ENCODE peak calls at places on chromosomes 12 and 14, in four cellular contexts. P, G, F and E are unnamed samples.

GRCh38 chr14:51160871-51161270 is 66.0 kb upstream of the TRIM9 start:
- DNase-seq in P (no peak), G (no peak), F (no peak), E (no peak)

GRCh38 chr12:13032164-13032563 is 12.0 kb upstream of the FAM234B start:
- DNase-seq in P (no peak), G (no peak), F (no peak), E (no peak)

GRCh38 chr14:37819155-37820015 is 224.0 kb downstream of the TTC6 start:
- DNase-seq in P (no peak), G (no peak), F (peak), E (no peak)

GRCh38 chr14:32083789-32084188 is 6.7 kb downstream of the ARHGAP5 start:
- DNase-seq in P (no peak), G (no peak), F (peak), E (no peak)

GRCh38 chr14:92645841-92646478 is 102.5 kb downstream of the LGMN start:
- DNase-seq in P (no peak), G (no peak), F (no peak), E (no peak)

GRCh38 chr14:95961481-95961880 is 77.7 kb upstream of the C14orf132 start:
- DNase-seq in P (no peak), G (no peak), F (no peak), E (no peak)

GRCh38 chr12:88266851-88267360 is 124.8 kb downstream of the TMTC3 start:
- DNase-seq in P (no peak), G (no peak), F (no peak), E (no peak)

GRCh38 chr12:92312463-92312970 is 166.9 kb upstream of the BTG1 start:
- DNase-seq in P (no peak), G (no peak), F (no peak), E (no peak)

GRCh38 chr12:2719405-2719804 is 75.4 kb upstream of the FKBP4 start:
- DNase-seq in P (no peak), G (no peak), F (no peak), E (no peak)

GRCh38 chr12:32895688-32896437 is 714 bp downstream of the PKP2 start:
- DNase-seq in P (peak), G (no peak), F (peak), E (peak)

GRCh38 chr12:14167005-14167628 is 185.7 kb upstream of the GRIN2B start:
- DNase-seq in P (peak), G (no peak), F (peak), E (peak)

GRCh38 chr12:42056130-42056529 is 88.5 kb downstream of the GXYLT1 start:
- DNase-seq in P (no peak), G (peak), F (no peak), E (no peak)

GRCh38 chr14:49306152-49306751 is 279.9 kb downstream of the RPS29 start:
- DNase-seq in P (peak), G (no peak), F (peak), E (no peak)

GRCh38 chr12:7995266-7995963 is 37.1 kb upstream of the FOXJ2 start:
- DNase-seq in P (peak), G (peak), F (peak), E (peak)

GRCh38 chr12:132218915-132219314 is 74.7 kb downstream of the NOC4L start:
- DNase-seq in P (peak), G (no peak), F (peak), E (peak)

GRCh38 chr12:127991408-127991940 is 275.5 kb upstream of the TMEM132C start:
- DNase-seq in P (no peak), G (no peak), F (no peak), E (no peak)

DNA sequence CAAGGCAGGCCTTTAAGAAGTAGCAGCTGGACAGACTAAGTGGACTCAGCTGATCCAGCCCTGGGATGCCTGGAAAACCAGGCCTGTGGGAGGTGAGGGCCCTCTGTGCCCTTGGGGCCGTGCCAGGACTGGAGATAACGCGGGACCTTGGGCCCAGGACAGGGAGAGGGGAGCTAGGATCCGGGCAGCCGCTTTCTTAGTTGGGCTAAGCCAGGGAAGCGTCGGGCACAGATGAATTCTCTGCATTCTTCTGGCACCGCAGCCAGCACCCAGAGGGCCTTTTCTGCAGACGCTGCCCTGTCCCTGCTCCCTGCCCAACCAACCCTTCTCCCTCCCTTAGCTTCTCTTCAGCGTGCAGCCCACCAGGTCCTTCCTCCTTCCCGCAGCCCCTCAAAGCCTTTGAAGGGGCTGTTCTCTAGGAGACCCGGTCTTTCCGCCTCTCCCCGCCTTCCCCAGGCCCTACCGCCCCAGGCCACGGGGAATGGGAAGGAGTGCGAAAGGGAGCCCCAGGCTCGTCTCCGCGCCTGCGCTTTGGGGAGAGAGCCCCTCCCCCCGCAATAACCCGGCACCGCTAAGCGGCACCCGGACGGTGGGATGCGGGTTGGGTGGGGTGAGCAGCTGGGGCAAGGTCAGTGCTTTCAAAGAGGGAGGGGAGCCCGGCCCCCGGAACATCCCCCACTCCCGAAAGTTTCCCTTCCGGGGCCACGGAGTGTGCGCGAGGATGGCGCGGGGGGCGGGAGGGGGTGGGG is 688 bp downstream of the NCKAP5L start:
- DNase-seq in P (peak), G (no peak), F (peak), E (peak)
- TF ChIP-seq CREM in P (no peak), G (no peak), F (no peak), E (no peak)

GRCh38 chr14:72558721-72559120 is 335.2 kb downstream of the DPF3 start:
- DNase-seq in P (no peak), G (no peak), F (no peak), E (no peak)

GRCh38 chr14:72560856-72561493 is 332.9 kb downstream of the DPF3 start:
- DNase-seq in P (no peak), G (no peak), F (no peak), E (no peak)

GRCh38 chr14:72559669-72560068 is 334.2 kb downstream of the DPF3 start:
- DNase-seq in P (no peak), G (no peak), F (no peak), E (no peak)

GRCh38 chr14:72560331-72560730 is 333.6 kb downstream of the DPF3 start:
- DNase-seq in P (no peak), G (no peak), F (no peak), E (no peak)

GRCh38 chr14:72559227-72559626 is 334.7 kb downstream of the DPF3 start:
- DNase-seq in P (no peak), G (no peak), F (no peak), E (no peak)
- TF ChIP-seq ESRRA in P (no peak), G (no peak), F (no peak), E (no peak)

GRCh38 chr12:43840338-43840737 is 4.5 kb downstream of the TMEM117 start:
- DNase-seq in P (no peak), G (no peak), F (peak), E (no peak)
- TF ChIP-seq CREM in P (no peak), G (no peak), F (no peak), E (no peak)

DNA sequence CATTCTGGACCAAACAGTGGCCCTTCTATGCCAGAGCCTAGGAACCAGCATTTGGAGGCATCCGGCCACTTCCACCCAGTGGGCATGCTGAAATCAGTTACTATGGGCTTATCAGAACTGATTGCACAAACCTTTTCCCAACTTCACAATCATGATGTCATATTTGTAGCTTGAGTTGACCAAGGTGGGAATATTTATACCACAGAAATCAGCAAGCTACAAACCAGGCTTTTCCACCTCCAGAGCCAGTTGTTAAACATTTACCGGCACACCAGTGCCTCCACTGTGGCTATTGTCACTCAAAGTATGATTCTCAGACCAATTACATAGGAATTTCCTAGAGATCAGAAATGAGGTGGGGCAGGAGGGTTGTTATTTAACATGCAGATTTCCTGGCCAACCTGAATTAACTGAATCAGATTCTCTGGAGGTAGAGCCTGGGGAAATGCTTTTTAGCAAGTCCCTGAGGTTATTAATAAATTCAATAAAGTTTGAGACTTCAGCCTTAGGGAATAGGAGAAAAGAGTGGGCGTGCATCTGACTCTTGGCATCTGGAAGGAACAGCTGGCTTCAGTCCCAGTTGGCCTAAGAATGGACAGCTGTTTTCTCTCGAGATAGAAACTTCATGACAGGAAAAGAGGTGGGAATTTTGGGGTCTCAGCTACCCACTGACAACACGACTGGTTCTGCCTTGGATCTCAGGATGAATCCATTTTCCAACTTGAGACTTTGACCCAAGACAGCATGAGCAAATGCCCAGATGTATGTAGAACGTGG is 273.8 kb downstream of the ZFP36L1 start:
- DNase-seq in P (no peak), G (no peak), F (no peak), E (no peak)
- TF ChIP-seq ESRRA in P (no peak), G (no peak), F (no peak), E (no peak)

GRCh38 chr14:99468081-99468480 is 12.6 kb downstream of the SETD3 start:
- DNase-seq in P (no peak), G (no peak), F (no peak), E (no peak)

GRCh38 chr14:99472937-99473336 is 7.7 kb downstream of the SETD3 start:
- DNase-seq in P (no peak), G (no peak), F (no peak), E (no peak)

GRCh38 chr14:99468836-99469592 is 11.6 kb downstream of the SETD3 start:
- DNase-seq in P (no peak), G (no peak), F (no peak), E (no peak)

GRCh38 chr14:99475179-99475578 is 5.5 kb downstream of the SETD3 start:
- DNase-seq in P (peak), G (no peak), F (no peak), E (no peak)

GRCh38 chr14:99471731-99472130 is 8.9 kb downstream of the SETD3 start:
- DNase-seq in P (no peak), G (no peak), F (no peak), E (no peak)
- TF ChIP-seq CREM in P (no peak), G (no peak), F (no peak), E (no peak)

DNA sequence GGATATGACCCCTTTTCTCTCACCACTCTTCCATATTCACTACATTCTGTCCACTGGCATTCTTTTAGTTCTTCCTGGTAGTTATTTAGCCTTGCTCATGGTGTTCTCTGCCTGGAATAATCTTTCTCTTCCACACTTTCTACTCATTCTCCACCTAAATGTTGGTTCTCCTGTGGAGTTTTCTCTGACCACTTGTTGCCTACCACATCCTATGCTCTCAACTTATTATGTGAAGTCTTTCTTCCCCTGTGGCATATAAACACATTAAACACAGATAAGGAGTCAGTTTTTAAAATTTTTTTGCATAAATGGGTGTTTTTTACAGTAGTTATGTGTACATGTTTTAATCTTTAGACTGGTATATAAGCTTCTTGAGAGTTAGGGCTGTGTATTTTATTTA is 3.3 kb upstream of the SMARCC2 start:
- DNase-seq in P (no peak), G (no peak), F (no peak), E (no peak)
- TF ChIP-seq ESRRA in P (no peak), G (no peak), F (no peak), E (no peak)

DNA sequence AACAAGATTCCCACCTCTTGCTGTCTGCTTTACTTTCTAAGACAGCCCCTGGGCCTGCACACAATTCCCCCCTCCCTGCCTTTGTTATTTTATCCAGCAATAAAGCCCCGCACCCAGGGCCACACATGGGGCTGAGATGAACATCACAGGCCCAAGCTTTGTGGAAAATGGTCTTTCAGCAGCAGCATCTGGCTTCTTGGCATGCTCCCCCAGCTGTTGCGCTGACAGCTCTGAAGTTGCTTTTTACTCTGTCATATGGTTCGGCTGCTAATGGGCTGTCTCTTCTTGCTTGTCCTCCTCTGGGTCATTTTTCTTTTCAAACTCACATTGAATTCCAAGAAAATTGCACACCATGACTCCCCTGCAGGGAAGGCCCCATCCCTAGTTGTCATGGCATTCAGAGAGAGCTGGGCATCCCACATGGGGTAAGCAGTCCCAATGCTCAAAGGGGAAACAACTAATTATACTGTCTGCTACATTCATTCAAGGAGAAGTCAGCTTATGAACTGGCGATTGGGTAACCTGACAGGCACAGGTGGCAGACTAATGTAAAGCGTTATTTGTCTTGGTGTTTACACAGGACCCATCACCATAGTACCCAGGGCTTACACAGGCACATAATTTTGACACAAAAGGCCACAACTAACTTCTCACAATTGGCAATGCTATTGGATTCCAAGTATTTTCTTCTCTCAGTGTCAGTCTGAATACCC is 74.0 kb upstream of the CDKN3 start:
- DNase-seq in P (no peak), G (no peak), F (no peak), E (no peak)
- TF ChIP-seq CREM in P (no peak), G (no peak), F (no peak), E (no peak)

GRCh38 chr12:84642201-84642600 is 270.4 kb downstream of the SLC6A15 start:
- DNase-seq in P (no peak), G (no peak), F (no peak), E (no peak)
- TF ChIP-seq ESRRA in P (no peak), G (no peak), F (no peak), E (no peak)

DNA sequence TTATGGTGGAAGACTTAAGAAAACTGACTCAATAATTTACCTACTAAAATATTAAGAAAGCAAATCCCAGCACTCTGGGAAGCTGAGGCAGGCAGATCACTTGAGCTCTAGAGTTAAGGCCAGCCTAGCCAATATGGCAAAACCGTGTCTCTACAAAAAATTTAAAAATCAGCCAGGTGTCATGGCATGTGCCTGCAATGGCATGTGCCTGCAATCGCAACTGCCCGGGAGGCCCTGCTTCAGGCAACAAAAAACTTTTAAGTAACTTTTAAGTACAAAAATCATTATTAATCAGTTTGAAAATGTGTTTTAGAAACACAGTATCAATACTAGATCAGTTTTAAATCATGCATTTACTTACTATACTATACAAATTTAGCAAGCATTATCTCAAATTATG is 17.5 kb downstream of the C2CD5 start:
- DNase-seq in P (no peak), G (no peak), F (no peak), E (no peak)
- TF ChIP-seq CREM in P (no peak), G (no peak), F (no peak), E (no peak)